ENCODE peak calls at places on chromosomes 11 and 22, in five cellular contexts. M is cardiac muscle cell, A is substantia nigra, W is HepG2, H is WERI-Rb-1. R is an unnamed sample.

GRCh38 chr11:6268811-6269210 is 9.2 kb downstream of the CCKBR start:
- DNase-seq in M (no peak), A (no peak), W (no peak), H (no peak), R (no peak)

GRCh38 chr11:43579171-43579918 is 101.2 kb upstream of the HSD17B12 start:
- DNase-seq in M (peak; percentile 41), A (no peak), W (no peak), H (peak; percentile 49), R (peak; percentile 92)

GRCh38 chr11:66951927-66952337 is 6.3 kb downstream of the PC start:
- DNase-seq in M (peak; percentile 48), A (no peak), W (no peak), H (no peak), R (no peak)

GRCh38 chr22:40196628-40197027 is 18.9 kb downstream of the TNRC6B start:
- DNase-seq in M (peak; percentile 89), A (no peak), W (no peak), H (no peak), R (peak; percentile 87)

GRCh38 chr11:125433454-125434121 is 62.5 kb downstream of the FEZ1 start:
- DNase-seq in M (peak; percentile 67), A (no peak), W (peak; percentile 15), H (peak; percentile 89), R (peak; percentile 95)

GRCh38 chr11:102225689-102226562 is 91.4 kb upstream of the BIRC3 start:
- DNase-seq in M (peak; percentile 92), A (no peak), W (peak; percentile 28), H (no peak), R (peak; percentile 78)

GRCh38 chr11:70926543-70926942 is 325.8 kb downstream of the SHANK2 start:
- DNase-seq in M (no peak), A (no peak), W (no peak), H (no peak), R (no peak)

GRCh38 chr11:113873241-113873626 is 2.1 kb downstream of the USP28 start:
- DNase-seq in M (peak; percentile 13), A (no peak), W (no peak), H (no peak), R (no peak)

GRCh38 chr11:19242184-19242932 is 1.6 kb upstream of the E2F8 start:
- DNase-seq in M (no peak), A (no peak), W (no peak), H (no peak), R (peak; percentile 84)

GRCh38 chr11:102927624-102927990 is 27.9 kb downstream of the MMP13 start:
- DNase-seq in M (peak; percentile 2), A (no peak), W (no peak), H (no peak), R (no peak)

GRCh38 chr11:115676768-115677167 is 172.6 kb upstream of the CADM1 start:
- DNase-seq in M (peak; percentile 30), A (no peak), W (no peak), H (no peak), R (no peak)

GRCh38 chr22:45006101-45006872 is 3.5 kb downstream of the PHF21B start:
- DNase-seq in M (peak; percentile 2), A (no peak), W (no peak), H (no peak), R (no peak)

GRCh38 chr11:70244698-70245097 is 25.8 kb upstream of the PPFIA1 start:
- DNase-seq in M (peak; percentile 81), A (no peak), W (no peak), H (no peak), R (peak; percentile 97)

GRCh38 chr11:76279038-76279437 is 72.7 kb upstream of the WNT11 start:
- DNase-seq in M (no peak), A (no peak), W (no peak), H (no peak), R (peak; percentile 67)

GRCh38 chr11:117668291-117668690 is 128.7 kb downstream of the DSCAML1 start:
- DNase-seq in M (no peak), A (no peak), W (no peak), H (peak; percentile 48), R (no peak)

GRCh38 chr11:123421589-123421988 is 8.5 kb upstream of the GRAMD1B start:
- DNase-seq in M (no peak), A (no peak), W (no peak), H (no peak), R (no peak)

GRCh38 chr11:123425367-123425766 is 4.7 kb upstream of the GRAMD1B start:
- DNase-seq in M (no peak), A (no peak), W (no peak), H (peak; percentile 24), R (no peak)

GRCh38 chr11:123419720-123420466 is 10.2 kb upstream of the GRAMD1B start:
- DNase-seq in M (no peak), A (no peak), W (no peak), H (no peak), R (no peak)
- H3K27ac ChIP-seq in M (no peak overlapping the region), A (no peak overlapping the region), W (no peak overlapping the region), H (no peak overlapping the region), R (no peak overlapping the region)

GRCh38 chr22:32650553-32651345 is 150.8 kb upstream of the TIMP3 start:
- DNase-seq in M (no peak), A (no peak), W (no peak), H (no peak), R (peak; percentile 92)
- H3K27ac ChIP-seq in M (no peak overlapping the region), A (no peak overlapping the region), W (no peak overlapping the region), H (no peak overlapping the region), R (peak overlapping the region; percentile 68)

DNA sequence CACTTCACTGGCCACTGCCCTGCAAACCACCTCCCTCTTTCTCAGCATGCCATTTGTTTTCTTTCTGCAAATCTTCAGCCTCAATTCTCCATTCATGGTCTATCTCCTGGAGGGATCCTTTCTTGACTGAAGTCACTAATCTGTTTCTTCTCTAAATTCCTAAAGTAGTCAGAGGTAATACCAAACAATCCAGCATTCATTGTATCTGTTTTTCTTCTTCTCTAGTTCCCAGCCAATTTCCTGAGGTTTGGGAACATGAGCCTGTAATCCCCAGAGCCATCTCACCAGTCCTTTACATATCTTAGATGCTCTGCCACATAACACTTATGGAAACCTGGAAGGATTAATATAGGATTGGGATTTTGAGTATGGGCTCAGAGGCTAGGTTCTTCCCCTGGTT is 86.5 kb downstream of the MICAL2 start:
- DNase-seq in M (no peak), A (no peak), W (no peak), H (no peak), R (no peak)
- H3K27ac ChIP-seq in M (peak overlapping the region; percentile 90), A (no peak overlapping the region), W (no peak overlapping the region), H (no peak overlapping the region), R (peak overlapping the region; percentile 99)

GRCh38 chr22:23775779-23776375 is 3.2 kb downstream of the MMP11 start:
- DNase-seq in M (no peak), A (no peak), W (no peak), H (no peak), R (peak; percentile 66)
- H3K27ac ChIP-seq in M (no peak overlapping the region), A (no peak overlapping the region), W (no peak overlapping the region), H (no peak overlapping the region), R (no peak overlapping the region)